ENCODE peak calls at places on chromosomes 5 and 9, in six cellular contexts. D is HepG2, H is K562, Y is H1, E is GM12878, Q is GM23338. M is an unnamed sample.

GRCh38 chr5:124747770-124748686 is 1.6 kb upstream of the ZNF608 start:
- DNase-seq in D (no peak), H (no peak), Y (no peak), E (peak; percentile 67), Q (no peak), M (no peak)

GRCh38 chr5:33806736-33807442 is 84.9 kb downstream of the ADAMTS12 start:
- DNase-seq in D (peak; percentile 2), H (peak; percentile 9), Y (no peak), E (no peak), Q (no peak), M (no peak)

GRCh38 chr9:129487658-129488483 is 133.0 kb downstream of the C9orf50 start:
- DNase-seq in D (no peak), H (peak; percentile 77), Y (no peak), E (no peak), Q (peak; percentile 57), M (peak; percentile 57)

GRCh38 chr5:181052526-181052927 is 12.5 kb downstream of the BTNL9 start:
- DNase-seq in D (no peak), H (peak; percentile 81), Y (no peak), E (no peak), Q (peak; percentile 69), M (peak; percentile 43)

GRCh38 chr5:176735383-176736265 is 74.7 kb upstream of the UNC5A start:
- DNase-seq in D (no peak), H (no peak), Y (no peak), E (no peak), Q (no peak), M (peak; percentile 4)

GRCh38 chr5:169548315-169548714 is 35.3 kb upstream of the SPDL1 start:
- DNase-seq in D (peak; percentile 5), H (no peak), Y (no peak), E (no peak), Q (peak; percentile 55), M (no peak)

GRCh38 chr5:34717426-34718327 is 61.5 kb downstream of the RAI14 start:
- DNase-seq in D (no peak), H (no peak), Y (peak; percentile 44), E (no peak), Q (peak; percentile 84), M (peak; percentile 40)

GRCh38 chr9:112012026-112012902 is 115.7 kb downstream of the UGCG start:
- DNase-seq in D (peak; percentile 66), H (peak; percentile 30), Y (no peak), E (peak; percentile 96), Q (no peak), M (no peak)

GRCh38 chr5:175325681-175326080 is 118.3 kb downstream of the DRD1 start:
- DNase-seq in D (no peak), H (no peak), Y (no peak), E (no peak), Q (no peak), M (no peak)

GRCh38 chr9:97425336-97425991 is 13.6 kb downstream of the TDRD7 start:
- DNase-seq in D (no peak), H (no peak), Y (no peak), E (no peak), Q (no peak), M (no peak)

GRCh38 chr9:5976668-5977397 is 38.6 kb downstream of the RANBP6 start:
- DNase-seq in D (no peak), H (no peak), Y (no peak), E (peak; percentile 11), Q (no peak), M (no peak)

GRCh38 chr9:131720330-131720729 is 19.5 kb downstream of the RAPGEF1 start:
- DNase-seq in D (no peak), H (no peak), Y (no peak), E (no peak), Q (no peak), M (no peak)

DNA sequence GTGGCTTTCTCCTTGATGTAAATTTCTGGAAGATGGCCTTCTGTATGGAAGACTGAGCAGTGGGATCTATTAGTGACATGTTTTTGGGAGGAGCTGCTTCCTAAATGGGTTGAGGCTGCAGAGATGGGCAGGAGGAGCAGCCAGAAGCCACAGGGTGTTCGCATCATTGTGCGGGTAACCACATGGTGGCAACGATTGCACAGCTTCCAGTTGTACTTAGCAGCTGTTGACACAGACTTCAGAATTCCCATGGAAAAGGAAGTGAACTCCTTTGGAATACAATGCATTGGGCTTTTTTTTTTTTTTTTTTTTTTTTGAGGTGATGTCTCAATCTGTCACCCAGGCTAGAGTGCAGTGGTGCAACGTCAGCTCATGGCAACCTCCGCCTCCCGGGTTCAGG is 297.3 kb downstream of the NR3C1 start:
- DNase-seq in D (peak; percentile 80), H (peak; percentile 18), Y (no peak), E (no peak), Q (peak; percentile 35), M (peak; percentile 35)
- TF ChIP-seq CREB1 in D (no peak), H (no peak), Y (no peak), E (no peak), Q (no peak), M (no peak)

GRCh38 chr9:113463418-113464285 is at the start of gene RGS3:
- DNase-seq in D (peak; percentile 66), H (no peak), Y (peak; percentile 34), E (no peak), Q (peak; percentile 96), M (peak; percentile 86)
- TF ChIP-seq CREB1 in D (no peak), H (no peak), Y (no peak), E (no peak), Q (no peak), M (no peak)

DNA sequence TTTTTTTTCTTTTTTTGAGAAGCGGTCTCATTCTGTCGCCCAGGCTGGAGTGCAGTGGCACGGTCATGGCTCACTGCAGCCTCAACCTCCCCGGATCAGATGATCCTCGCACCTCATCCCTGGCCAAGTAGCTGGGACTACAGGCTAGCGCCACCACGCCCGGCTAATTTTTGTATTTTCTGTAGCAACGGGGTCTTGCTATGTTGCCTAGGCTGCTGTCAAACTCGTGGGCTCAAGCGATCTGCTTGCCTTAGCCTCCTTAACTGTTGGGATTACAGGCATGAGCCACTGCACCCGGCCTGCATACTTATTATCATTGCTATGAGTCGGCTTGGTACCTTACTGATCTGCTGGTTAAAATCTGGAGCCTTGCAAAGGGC is 790 bp upstream of the IARS1 start:
- DNase-seq in D (peak; percentile 9), H (peak; percentile 50), Y (no peak), E (no peak), Q (peak; percentile 21), M (no peak)
- TF ChIP-seq CREB1 in D (no peak), H (no peak), Y (no peak), E (no peak), Q (no peak), M (no peak)

DNA sequence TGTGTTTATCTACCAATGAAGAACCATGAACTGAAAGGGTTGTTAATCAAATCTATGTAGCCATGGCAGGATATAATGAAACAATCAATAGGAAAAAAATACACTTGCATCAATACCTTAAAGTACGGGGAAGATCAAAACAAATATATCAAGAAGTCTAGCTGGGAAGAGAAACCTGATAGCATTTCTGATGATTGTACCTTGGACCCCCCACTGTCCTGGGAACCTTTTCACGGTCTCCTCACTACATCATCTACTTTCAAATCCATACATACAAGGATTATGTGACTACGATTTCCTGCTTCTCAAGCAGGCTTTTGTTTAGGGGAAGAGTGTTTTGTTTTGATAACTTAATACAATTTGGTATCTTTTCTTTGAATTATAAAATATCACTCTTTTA is 8.1 kb downstream of the EBF1 start:
- DNase-seq in D (no peak), H (no peak), Y (no peak), E (no peak), Q (no peak), M (no peak)
- TF ChIP-seq CREB1 in D (no peak), H (no peak), Y (no peak), E (no peak), Q (no peak), M (no peak)

GRCh38 chr9:134377976-134378375 is 51.7 kb downstream of the RXRA start:
- DNase-seq in D (no peak), H (no peak), Y (no peak), E (no peak), Q (no peak), M (no peak)

GRCh38 chr9:134379774-134380431 is 53.6 kb downstream of the RXRA start:
- DNase-seq in D (no peak), H (no peak), Y (no peak), E (no peak), Q (no peak), M (no peak)

GRCh38 chr9:134377143-134377484 is 50.9 kb downstream of the RXRA start:
- DNase-seq in D (no peak), H (no peak), Y (no peak), E (no peak), Q (no peak), M (no peak)

GRCh38 chr9:134381262-134381661 is 55.0 kb downstream of the RXRA start:
- DNase-seq in D (no peak), H (no peak), Y (no peak), E (no peak), Q (no peak), M (no peak)

GRCh38 chr9:134378901-134379338 is 52.7 kb downstream of the RXRA start:
- DNase-seq in D (no peak), H (no peak), Y (no peak), E (no peak), Q (no peak), M (no peak)
- TF ChIP-seq CREB1 in D (no peak), H (no peak), Y (no peak), E (no peak), Q (no peak), M (no peak)

DNA sequence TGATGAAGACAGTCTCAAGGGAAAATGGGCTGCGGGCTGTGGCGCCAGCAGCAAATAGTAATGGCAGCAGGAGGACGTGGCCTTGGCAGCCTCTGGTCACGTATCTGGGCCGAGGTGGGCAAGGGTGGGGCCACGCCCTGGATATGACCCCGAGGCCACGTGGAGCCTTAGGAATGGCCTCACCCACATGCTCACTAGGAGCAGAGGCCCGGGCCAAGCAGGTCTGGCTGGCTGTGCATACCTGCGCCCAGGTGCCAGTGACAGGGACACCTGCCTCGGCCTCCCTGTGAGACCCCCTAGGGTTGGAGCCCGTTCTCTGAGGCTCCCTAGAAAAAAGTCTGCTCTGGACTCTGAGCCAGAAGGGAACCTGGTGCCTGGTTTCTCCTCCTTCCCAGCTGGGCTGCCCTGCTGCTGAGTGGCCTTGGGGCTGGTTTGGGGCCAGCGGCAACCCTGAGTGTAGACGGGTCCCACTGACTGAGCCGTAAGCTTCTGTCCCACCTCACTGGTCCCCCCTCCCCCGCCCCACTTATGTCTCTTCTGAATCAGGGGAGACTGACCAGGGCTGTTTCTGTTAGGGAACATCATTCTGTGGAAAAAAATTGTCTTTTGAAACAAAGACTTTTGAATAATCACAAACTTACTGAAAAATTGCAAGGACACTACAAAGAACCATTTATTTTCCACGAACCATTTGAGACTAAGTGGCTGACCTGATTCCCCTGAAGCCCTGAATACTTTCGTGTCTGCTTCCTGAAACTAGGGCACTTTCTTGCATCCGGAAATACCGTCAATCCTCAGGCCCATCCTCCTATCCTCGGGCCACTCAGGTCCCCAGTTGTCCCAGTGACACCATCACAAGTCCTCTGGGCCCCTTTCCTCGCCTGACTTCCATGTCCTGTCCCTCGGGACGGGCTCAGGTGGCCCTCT is 60.8 kb downstream of the WNK2 start:
- DNase-seq in D (no peak), H (no peak), Y (no peak), E (no peak), Q (no peak), M (no peak)
- TF ChIP-seq CREB1 in D (no peak), H (no peak), Y (no peak), E (no peak), Q (no peak), M (no peak)

M was measured in WTC11.